ENCODE peak calls at places on chromosomes 12 and 14, in four cellular contexts. O is posterior cingulate gyrus, J is cardiac fibroblast, X is nephron progenitor cell. F is an unnamed sample.

GRCh38 chr14:74501135-74501614 is 7.6 kb downstream of the ISCA2 start:
- DNase-seq in O (peak; percentile 72), J (peak; percentile 72), X (peak; percentile 65), F (peak; percentile 56)

GRCh38 chr14:77113644-77114043 is 15.6 kb downstream of the CIPC start:
- DNase-seq in O (no peak), J (no peak), X (no peak), F (no peak)

GRCh38 chr12:104353012-104353981 is 49.8 kb downstream of the EID3 start:
- DNase-seq in O (no peak), J (no peak), X (no peak), F (no peak)

GRCh38 chr14:60266021-60266937 is 17.3 kb downstream of the PPM1A start:
- DNase-seq in O (no peak), J (peak; percentile 48), X (no peak), F (no peak)

GRCh38 chr12:132525011-132525832 is 35.3 kb downstream of the FBRSL1 start:
- DNase-seq in O (no peak), J (no peak), X (no peak), F (no peak)

GRCh38 chr12:9123741-9124140 is 8.0 kb upstream of the A2M start:
- DNase-seq in O (no peak), J (no peak), X (no peak), F (no peak)

GRCh38 chr12:111430418-111431353 is 25.0 kb downstream of the SH2B3 start:
- DNase-seq in O (no peak), J (no peak), X (no peak), F (no peak)

GRCh38 chr12:1318327-1319031 is 275.9 kb downstream of the FBXL14 start:
- DNase-seq in O (no peak), J (peak; percentile 31), X (peak; percentile 43), F (no peak)

GRCh38 chr14:51443195-51444018 is 203.4 kb downstream of the TMX1 start:
- DNase-seq in O (no peak), J (peak; percentile 73), X (no peak), F (no peak)

GRCh38 chr14:58501214-58501816 is 73.8 kb downstream of the KIAA0586 start:
- DNase-seq in O (no peak), J (peak; percentile 89), X (peak; percentile 27), F (peak; percentile 49)

GRCh38 chr12:1932264-1932777 is 13.9 kb upstream of the CACNA2D4 start:
- DNase-seq in O (no peak), J (no peak), X (no peak), F (no peak)

GRCh38 chr12:50728841-50729240 is 35.1 kb upstream of the ATF1 start:
- DNase-seq in O (no peak), J (no peak), X (no peak), F (no peak)